ENCODE peak calls at places on chromosomes 13 and 19, in six cellular contexts. P is germinal center; I is NCI-H345; S is cortex of kidney; B is activated CD4-positive, alpha-beta T cell treated with anti-CD3 and anti-CD28 coated beads for 24 hours; Y is pulmonary artery endothelial cell. N is an unnamed sample.
A peak's percentile ranks its signal among the peaks of the same experiment; 100 is the strongest.

GRCh38 chr13:95627590-95627989 is 16.9 kb downstream of the DZIP1 start:
- DNase-seq in I (no peak), B (no peak), S (no peak), Y (no peak), P (no peak), N (no peak)

GRCh38 chr13:113869263-113869662 is 5.4 kb upstream of the GAS6 start:
- DNase-seq in B (no peak), Y (no peak), S (no peak), P (no peak), I (no peak), N (no peak)

GRCh38 chr19:44684892-44685847 is 13.8 kb upstream of the CEACAM16 start:
- DNase-seq in Y (peak; percentile 94), B (no peak), I (no peak), S (no peak), P (no peak), N (no peak)

GRCh38 chr13:26017932-26018690 is 33.7 kb downstream of the SHISA2 start:
- DNase-seq in P (no peak), S (no peak), Y (peak; percentile 45), B (no peak), I (no peak), N (no peak)

GRCh38 chr13:48976677-48977625 is 1.2 kb downstream of the FNDC3A start:
- DNase-seq in S (peak; percentile 69), B (no peak), I (no peak), Y (no peak), P (no peak), N (no peak)

GRCh38 chr19:51572908-51573307 is 1.8 kb downstream of the ZNF175 start:
- DNase-seq in Y (peak; percentile 46), B (no peak), S (no peak), I (no peak), P (no peak), N (no peak)

GRCh38 chr19:17515408-17516149 is 4.1 kb downstream of the PGLS start:
- DNase-seq in P (peak; percentile 1), S (no peak), B (no peak), I (no peak), Y (no peak), N (no peak)

GRCh38 chr13:35984776-35985453 is 146.3 kb downstream of the DCLK1 start:
- DNase-seq in I (peak; percentile 89), P (no peak), B (no peak), S (no peak), Y (no peak), N (no peak)

GRCh38 chr13:21435710-21436151 is 23.4 kb downstream of the ZDHHC20 start:
- DNase-seq in P (peak; percentile 12), S (no peak), I (no peak), B (no peak), Y (peak; percentile 67), N (peak; percentile 63)

GRCh38 chr13:76775031-76775740 is 111.0 kb downstream of the KCTD12 start:
- DNase-seq in I (no peak), B (no peak), Y (no peak), P (no peak), S (no peak), N (no peak)

GRCh38 chr19:1855828-1856255 is 7.5 kb downstream of the KLF16 start:
- DNase-seq in Y (no peak), S (no peak), B (no peak), P (no peak), I (no peak), N (no peak)

GRCh38 chr13:63693696-63694095 is 2278.0 kb upstream of the PCDH20 start:
- DNase-seq in P (no peak), B (no peak), I (no peak), S (no peak), Y (no peak), N (no peak)

GRCh38 chr19:7104783-7105447 is 35.4 kb downstream of the ZNF557 start:
- DNase-seq in Y (no peak), I (no peak), B (no peak), S (no peak), P (no peak), N (no peak)

GRCh38 chr19:17441241-17442135 is 7.0 kb downstream of the TMEM221 start:
- DNase-seq in P (peak; percentile 46), B (no peak), I (no peak), Y (no peak), S (no peak), N (no peak)